ENCODE peak calls at places on chromosomes 12 and 14, in four cellular contexts. E is mesendoderm, G is H9, Z is H1. H is an unnamed sample.

GRCh38 chr14:32469388-32470160 is 140.5 kb downstream of the AKAP6 start:
- DNase-seq in E (peak; percentile 41), G (no peak), Z (no peak), H (peak; percentile 76)

GRCh38 chr14:68978550-68978911 is 571 bp downstream of the ACTN1 start:
- DNase-seq in E (peak; percentile 69), G (peak; percentile 78), Z (no peak), H (no peak)

GRCh38 chr12:131959641-131960589 is 10.2 kb downstream of the EP400 start:
- DNase-seq in E (no peak), G (no peak), Z (no peak), H (no peak)

GRCh38 chr12:12319501-12320322 is 30.3 kb downstream of the MANSC1 start:
- DNase-seq in E (peak; percentile 32), G (no peak), Z (no peak), H (no peak)

GRCh38 chr14:104594310-104595046 is 10.1 kb downstream of the TMEM179 start:
- DNase-seq in E (no peak), G (no peak), Z (no peak), H (no peak)

GRCh38 chr12:68971404-68971803 is 38.4 kb upstream of the CPM start:
- DNase-seq in E (no peak), G (no peak), Z (no peak), H (peak; percentile 82)

GRCh38 chr14:80784824-80785223 is 156.7 kb downstream of the CEP128 start:
- DNase-seq in E (no peak), G (no peak), Z (no peak), H (peak; percentile 49)

GRCh38 chr14:49420201-49420600 is 166.0 kb downstream of the RPS29 start:
- DNase-seq in E (no peak), G (no peak), Z (no peak), H (no peak)

GRCh38 chr12:107127482-107128185 is 34.3 kb upstream of the CRY1 start:
- DNase-seq in E (no peak), G (no peak), Z (no peak), H (no peak)

GRCh38 chr14:69712637-69713088 is 54.3 kb upstream of the SRSF5 start:
- DNase-seq in E (peak; percentile 64), G (peak; percentile 73), Z (no peak), H (no peak)

GRCh38 chr14:102620413-102620812 is 28.0 kb downstream of the RCOR1 start:
- DNase-seq in E (no peak), G (no peak), Z (no peak), H (peak; percentile 44)

GRCh38 chr14:21526672-21527319 is 650 bp upstream of the SALL2 start:
- DNase-seq in E (peak; percentile 86), G (peak; percentile 86), Z (peak; percentile 78), H (no peak)

GRCh38 chr14:75886661-75887348 is 95.0 kb downstream of the TGFB3 start:
- DNase-seq in E (no peak), G (no peak), Z (no peak), H (no peak)

GRCh38 chr12:3777206-3777809 is 24.4 kb upstream of the CRACR2A start:
- DNase-seq in E (peak; percentile 46), G (no peak), Z (no peak), H (peak; percentile 43)

GRCh38 chr12:6846316-6846869 is 4.7 kb downstream of the CDCA3 start:
- DNase-seq in E (no peak), G (no peak), Z (no peak), H (no peak)

GRCh38 chr14:90608281-90608680 is 207.9 kb downstream of the TTC7B start:
- DNase-seq in E (no peak), G (no peak), Z (no peak), H (no peak)

GRCh38 chr14:53367631-53368030 is 214.5 kb upstream of the DDHD1 start:
- DNase-seq in E (no peak), G (no peak), Z (no peak), H (peak; percentile 27)
- H4K8ac ChIP-seq in E (no peak overlapping the region), G (no peak overlapping the region), Z (no peak overlapping the region), H (peak overlapping the region; percentile 13)

GRCh38 chr14:66652736-66653135 is 144.8 kb downstream of the GPHN start:
- DNase-seq in E (peak; percentile 29), G (no peak), Z (no peak), H (no peak)

GRCh38 chr14:66662374-66662773 is 154.4 kb downstream of the GPHN start:
- DNase-seq in E (peak; percentile 54), G (no peak), Z (no peak), H (no peak)

GRCh38 chr14:66657780-66658179 is 149.8 kb downstream of the GPHN start:
- DNase-seq in E (no peak), G (no peak), Z (no peak), H (no peak)
- H4K5ac ChIP-seq in E (no peak overlapping the region), G (no peak overlapping the region), Z (no peak overlapping the region), H (no peak overlapping the region)

DNA sequence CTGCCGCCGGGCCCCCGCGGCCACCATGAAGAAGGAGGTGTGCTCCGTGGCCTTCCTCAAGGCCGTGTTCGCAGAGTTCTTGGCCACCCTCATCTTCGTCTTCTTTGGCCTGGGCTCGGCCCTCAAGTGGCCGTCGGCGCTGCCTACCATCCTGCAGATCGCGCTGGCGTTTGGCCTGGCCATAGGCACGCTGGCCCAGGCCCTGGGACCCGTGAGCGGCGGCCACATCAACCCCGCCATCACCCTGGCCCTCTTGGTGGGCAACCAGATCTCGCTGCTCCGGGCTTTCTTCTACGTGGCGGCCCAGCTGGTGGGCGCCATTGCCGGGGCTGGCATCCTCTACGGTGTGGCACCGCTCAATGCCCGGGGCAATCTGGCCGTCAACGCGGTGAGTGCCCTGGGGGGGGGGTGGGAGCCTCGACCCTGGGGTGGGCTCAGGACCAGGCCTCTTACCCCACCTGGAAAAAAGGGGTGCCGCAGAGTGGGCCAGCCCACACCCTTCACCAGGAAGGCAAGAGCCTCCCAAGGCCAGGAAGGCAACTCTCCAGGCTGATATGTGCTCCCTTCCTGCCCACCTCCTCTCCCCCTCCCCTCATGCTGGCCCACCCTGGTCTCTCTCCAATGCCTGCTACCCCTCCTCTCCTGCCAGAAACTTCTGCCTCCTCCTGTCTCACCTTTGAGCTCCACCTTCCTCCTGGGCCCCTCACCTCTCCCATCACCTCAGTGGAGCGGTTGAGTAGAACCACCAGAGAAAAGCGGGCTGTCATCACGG is 507 bp downstream of the AQP5 start:
- DNase-seq in E (no peak), G (peak; percentile 66), Z (no peak), H (no peak)
- H4K8ac ChIP-seq in E (no peak overlapping the region), G (no peak overlapping the region), Z (peak overlapping the region; percentile 69), H (no peak overlapping the region)

GRCh38 chr12:67365131-67365530 is 96.0 kb downstream of the CAND1 start:
- DNase-seq in E (no peak), G (no peak), Z (no peak), H (no peak)
- H4K5ac ChIP-seq in E (no peak overlapping the region), G (no peak overlapping the region), Z (no peak overlapping the region), H (no peak overlapping the region)

GRCh38 chr12:125068391-125068790 is 3.2 kb downstream of the AACS start:
- DNase-seq in E (no peak), G (no peak), Z (no peak), H (no peak)

GRCh38 chr12:125064492-125064891 is 743 bp upstream of the AACS start:
- DNase-seq in E (peak; percentile 87), G (no peak), Z (no peak), H (no peak)

GRCh38 chr12:125061229-125061628 is 4.0 kb upstream of the AACS start:
- DNase-seq in E (no peak), G (no peak), Z (no peak), H (no peak)

GRCh38 chr12:125065753-125066570 is 727 bp downstream of the AACS start:
- DNase-seq in E (peak; percentile 32), G (no peak), Z (no peak), H (no peak)

GRCh38 chr12:125065021-125065752 is at the start of gene AACS:
- DNase-seq in E (peak; percentile 89), G (peak; percentile 93), Z (no peak), H (peak; percentile 64)
- H4K8ac ChIP-seq in E (no peak within 1 kb of the TSS), G (no peak within 1 kb of the TSS), Z (peak within 1 kb of the TSS; percentile 93), H (peak within 1 kb of the TSS; percentile 93)

GRCh38 chr12:2578772-2579171 is 216.0 kb upstream of the FKBP4 start:
- DNase-seq in E (no peak), G (no peak), Z (no peak), H (no peak)
- H4K5ac ChIP-seq in E (no peak overlapping the region), G (no peak overlapping the region), Z (no peak overlapping the region), H (no peak overlapping the region)

GRCh38 chr12:114669501-114670256 is 14.3 kb downstream of the TBX3 start:
- DNase-seq in E (peak; percentile 72), G (peak; percentile 46), Z (no peak), H (peak; percentile 81)
- H4K8ac ChIP-seq in E (no peak overlapping the region), G (no peak overlapping the region), Z (no peak overlapping the region), H (peak overlapping the region; percentile 67)

GRCh38 chr12:95703986-95704385 is 86.6 kb downstream of the NTN4 start:
- DNase-seq in E (no peak), G (no peak), Z (no peak), H (no peak)

GRCh38 chr12:95700316-95700785 is 90.2 kb downstream of the NTN4 start:
- DNase-seq in E (no peak), G (no peak), Z (no peak), H (peak; percentile 89)

GRCh38 chr12:95699579-95699978 is 91.0 kb downstream of the NTN4 start:
- DNase-seq in E (no peak), G (no peak), Z (no peak), H (no peak)

GRCh38 chr12:95701275-95701674 is 89.3 kb downstream of the NTN4 start:
- DNase-seq in E (no peak), G (no peak), Z (no peak), H (peak; percentile 60)

DNA sequence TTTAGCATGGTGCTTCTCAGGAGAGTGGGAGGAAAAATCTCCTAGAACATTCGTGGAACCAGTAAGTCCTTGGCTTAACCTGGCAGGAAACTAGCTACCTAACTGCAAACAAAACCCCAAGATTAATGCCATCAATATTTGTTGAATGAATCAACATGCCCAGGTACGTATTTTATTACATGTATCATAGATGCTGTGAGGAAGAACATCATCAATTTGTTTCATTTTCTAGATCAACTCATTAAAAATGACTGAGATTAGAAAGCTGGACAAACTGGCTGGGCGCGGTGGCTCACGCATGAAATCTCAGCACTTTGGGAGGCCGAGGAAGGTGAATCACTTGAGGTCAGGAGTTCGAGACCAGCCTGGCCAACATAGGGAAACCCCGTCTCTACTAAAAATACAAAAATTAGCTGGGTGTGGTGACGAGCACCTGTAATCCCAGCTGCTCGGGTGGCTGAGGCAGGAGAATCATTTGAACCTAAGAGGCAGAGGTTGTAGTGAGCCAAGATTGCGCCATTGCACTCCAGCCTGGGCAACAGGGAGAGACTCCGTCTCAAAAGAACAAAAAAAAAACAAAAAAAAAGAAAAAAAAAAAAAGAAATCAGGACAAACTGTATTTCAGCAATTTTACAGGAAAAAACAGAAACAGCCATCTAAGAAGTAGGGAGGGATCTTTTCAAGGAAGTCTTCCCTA is 88.7 kb downstream of the NTN4 start:
- DNase-seq in E (no peak), G (no peak), Z (no peak), H (no peak)
- H4K5ac ChIP-seq in E (no peak overlapping the region), G (no peak overlapping the region), Z (no peak overlapping the region), H (peak overlapping the region; percentile 66)

H was measured in IMR-90.